ENCODE peak calls at places on chromosomes 5 and 9, in nine cellular contexts. One of them, this sample, is unnamed.

GRCh38 chr5:164392531-164392930 is 887.1 kb downstream of the MAT2B start:
- DNase-seq in upper lobe of right lung: no peak
- DNase-seq in A549: no peak
- DNase-seq in adipocyte: no peak
- DNase-seq in spleen: no peak
- DNase-seq in left ventricle myocardium inferior: no peak
- DNase-seq in prostate gland: no peak
- DNase-seq in PC-3: no peak
- DNase-seq in mesenchymal stem cell: no peak
- DNase-seq in this sample: no peak

GRCh38 chr9:128862401-128862851 is 19.3 kb downstream of the KYAT1 start:
- DNase-seq in upper lobe of right lung: peak; percentile 77
- DNase-seq in adipocyte: no peak
- DNase-seq in left ventricle myocardium inferior: peak; percentile 28
- DNase-seq in prostate gland: peak; percentile 69
- DNase-seq in mesenchymal stem cell: no peak
- DNase-seq in PC-3: no peak
- DNase-seq in A549: no peak
- DNase-seq in spleen: peak; percentile 31
- DNase-seq in this sample: no peak

GRCh38 chr5:127416896-127417295 is 100.5 kb upstream of the PRRC1 start:
- DNase-seq in A549: no peak
- DNase-seq in spleen: peak; percentile 49
- DNase-seq in upper lobe of right lung: no peak
- DNase-seq in prostate gland: no peak
- DNase-seq in left ventricle myocardium inferior: no peak
- DNase-seq in mesenchymal stem cell: no peak
- DNase-seq in PC-3: no peak
- DNase-seq in adipocyte: no peak
- DNase-seq in this sample: no peak

GRCh38 chr5:23139338-23140171 is 286.4 kb upstream of the CDH12 start:
- DNase-seq in prostate gland: no peak
- DNase-seq in spleen: no peak
- DNase-seq in adipocyte: peak; percentile 14
- DNase-seq in upper lobe of right lung: no peak
- DNase-seq in left ventricle myocardium inferior: no peak
- DNase-seq in PC-3: peak; percentile 56
- DNase-seq in mesenchymal stem cell: peak; percentile 35
- DNase-seq in A549: no peak
- DNase-seq in this sample: no peak

GRCh38 chr9:135281661-135282000 is 194.2 kb downstream of the OLFM1 start:
- DNase-seq in PC-3: no peak
- DNase-seq in spleen: no peak
- DNase-seq in prostate gland: no peak
- DNase-seq in left ventricle myocardium inferior: no peak
- DNase-seq in upper lobe of right lung: no peak
- DNase-seq in A549: no peak
- DNase-seq in adipocyte: no peak
- DNase-seq in mesenchymal stem cell: no peak
- DNase-seq in this sample: no peak

GRCh38 chr9:117323390-117323789 is 91.5 kb downstream of the ASTN2 start:
- DNase-seq in PC-3: no peak
- DNase-seq in prostate gland: no peak
- DNase-seq in spleen: no peak
- DNase-seq in left ventricle myocardium inferior: no peak
- DNase-seq in mesenchymal stem cell: no peak
- DNase-seq in A549: no peak
- DNase-seq in upper lobe of right lung: no peak
- DNase-seq in adipocyte: no peak
- DNase-seq in this sample: no peak

GRCh38 chr5:167348286-167348926 is 943.0 kb upstream of the WWC1 start:
- DNase-seq in adipocyte: no peak
- DNase-seq in left ventricle myocardium inferior: no peak
- DNase-seq in prostate gland: no peak
- DNase-seq in mesenchymal stem cell: no peak
- DNase-seq in A549: no peak
- DNase-seq in spleen: no peak
- DNase-seq in upper lobe of right lung: no peak
- DNase-seq in PC-3: no peak
- DNase-seq in this sample: no peak

GRCh38 chr5:76535577-76535976 is 87.6 kb downstream of the F2RL2 start:
- DNase-seq in adipocyte: no peak
- DNase-seq in PC-3: no peak
- DNase-seq in upper lobe of right lung: no peak
- DNase-seq in left ventricle myocardium inferior: no peak
- DNase-seq in spleen: no peak
- DNase-seq in A549: no peak
- DNase-seq in mesenchymal stem cell: no peak
- DNase-seq in prostate gland: no peak
- DNase-seq in this sample: no peak

GRCh38 chr5:7779663-7780030 is 71.3 kb downstream of the CFAP90 start:
- DNase-seq in A549: no peak
- DNase-seq in adipocyte: no peak
- DNase-seq in left ventricle myocardium inferior: no peak
- DNase-seq in upper lobe of right lung: no peak
- DNase-seq in spleen: no peak
- DNase-seq in PC-3: no peak
- DNase-seq in prostate gland: no peak
- DNase-seq in mesenchymal stem cell: no peak
- DNase-seq in this sample: no peak

GRCh38 chr9:73011346-73011745 is 58.5 kb upstream of the ALDH1A1 start:
- DNase-seq in left ventricle myocardium inferior: no peak
- DNase-seq in upper lobe of right lung: no peak
- DNase-seq in spleen: no peak
- DNase-seq in A549: no peak
- DNase-seq in mesenchymal stem cell: no peak
- DNase-seq in prostate gland: no peak
- DNase-seq in PC-3: no peak
- DNase-seq in adipocyte: peak; percentile 90
- DNase-seq in this sample: no peak

GRCh38 chr9:124202447-124202971 is 55.2 kb upstream of the NEK6 start:
- DNase-seq in left ventricle myocardium inferior: peak; percentile 51
- DNase-seq in upper lobe of right lung: peak; percentile 84
- DNase-seq in mesenchymal stem cell: peak; percentile 57
- DNase-seq in PC-3: no peak
- DNase-seq in adipocyte: no peak
- DNase-seq in spleen: peak; percentile 91
- DNase-seq in prostate gland: no peak
- DNase-seq in A549: no peak
- DNase-seq in this sample: peak; percentile 4

GRCh38 chr5:100600289-100600994 is 65.3 kb downstream of the FAM174A start:
- DNase-seq in adipocyte: no peak
- DNase-seq in spleen: no peak
- DNase-seq in A549: no peak
- DNase-seq in left ventricle myocardium inferior: no peak
- DNase-seq in mesenchymal stem cell: no peak
- DNase-seq in upper lobe of right lung: no peak
- DNase-seq in PC-3: no peak
- DNase-seq in prostate gland: no peak
- DNase-seq in this sample: no peak

GRCh38 chr5:150138551-150139265 is 16.9 kb downstream of the PDGFRB start:
- DNase-seq in A549: no peak
- DNase-seq in prostate gland: peak; percentile 30
- DNase-seq in upper lobe of right lung: no peak
- DNase-seq in adipocyte: peak; percentile 97
- DNase-seq in left ventricle myocardium inferior: peak; percentile 56
- DNase-seq in spleen: no peak
- DNase-seq in mesenchymal stem cell: peak; percentile 95
- DNase-seq in PC-3: no peak
- DNase-seq in this sample: no peak

DNA sequence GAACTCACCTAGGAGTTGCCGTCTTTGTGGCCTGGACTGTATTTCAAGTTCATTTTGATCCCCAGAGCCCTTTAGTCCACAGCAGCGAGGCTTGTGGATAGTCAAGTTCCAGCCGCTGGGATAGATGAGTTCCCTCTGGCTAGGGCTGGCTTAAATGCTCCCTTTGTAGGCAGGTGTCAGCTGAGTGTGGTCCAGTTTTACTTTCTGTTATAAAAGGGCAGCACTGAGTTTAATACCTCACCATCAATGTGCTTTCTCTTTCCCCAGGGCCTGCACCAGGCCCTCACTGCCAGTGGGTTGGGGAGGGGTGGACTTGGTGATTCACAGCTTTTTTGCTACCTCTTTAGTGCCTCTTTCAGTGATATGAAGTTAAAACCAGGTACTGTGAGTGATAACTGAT is 188.2 kb downstream of the SLCO4C1 start:
- DNase-seq in mesenchymal stem cell: no peak
- DNase-seq in adipocyte: no peak
- DNase-seq in PC-3: no peak
- DNase-seq in upper lobe of right lung: no peak
- DNase-seq in prostate gland: no peak
- DNase-seq in left ventricle myocardium inferior: no peak
- DNase-seq in spleen: no peak
- DNase-seq in A549: no peak
- DNase-seq in this sample: no peak
- H3K4me1 ChIP-seq in mesenchymal stem cell: no peaks in the 10 kb centered on the region
- H3K4me1 ChIP-seq in adipocyte: no peaks in the 10 kb centered on the region
- H3K4me1 ChIP-seq in PC-3: no peaks in the 10 kb centered on the region
- H3K4me1 ChIP-seq in upper lobe of right lung: no peaks in the 10 kb centered on the region
- H3K4me1 ChIP-seq in prostate gland: no peaks in the 10 kb centered on the region
- H3K4me1 ChIP-seq in left ventricle myocardium inferior: no peaks in the 10 kb centered on the region
- H3K4me1 ChIP-seq in spleen: no peaks in the 10 kb centered on the region
- H3K4me1 ChIP-seq in A549: no peaks in the 10 kb centered on the region
- H3K4me1 ChIP-seq in this sample: no peaks in the 10 kb centered on the region

GRCh38 chr5:966345-966710 is 42.3 kb upstream of the NKD2 start:
- DNase-seq in mesenchymal stem cell: no peak
- DNase-seq in prostate gland: no peak
- DNase-seq in left ventricle myocardium inferior: no peak
- DNase-seq in adipocyte: no peak
- DNase-seq in A549: no peak
- DNase-seq in upper lobe of right lung: no peak
- DNase-seq in PC-3: no peak
- DNase-seq in spleen: no peak
- DNase-seq in this sample: no peak

GRCh38 chr5:965604-966344 is 42.8 kb upstream of the NKD2 start:
- DNase-seq in spleen: peak; percentile 67
- DNase-seq in left ventricle myocardium inferior: no peak
- DNase-seq in upper lobe of right lung: peak; percentile 58
- DNase-seq in PC-3: no peak
- DNase-seq in mesenchymal stem cell: no peak
- DNase-seq in adipocyte: no peak
- DNase-seq in A549: no peak
- DNase-seq in prostate gland: no peak
- DNase-seq in this sample: no peak

GRCh38 chr5:968953-969352 is 39.6 kb upstream of the NKD2 start:
- DNase-seq in adipocyte: no peak
- DNase-seq in left ventricle myocardium inferior: no peak
- DNase-seq in upper lobe of right lung: no peak
- DNase-seq in prostate gland: no peak
- DNase-seq in A549: no peak
- DNase-seq in spleen: no peak
- DNase-seq in PC-3: no peak
- DNase-seq in mesenchymal stem cell: no peak
- DNase-seq in this sample: no peak

GRCh38 chr5:966941-967340 is 41.7 kb upstream of the NKD2 start:
- DNase-seq in left ventricle myocardium inferior: no peak
- DNase-seq in A549: no peak
- DNase-seq in PC-3: no peak
- DNase-seq in mesenchymal stem cell: no peak
- DNase-seq in prostate gland: no peak
- DNase-seq in upper lobe of right lung: no peak
- DNase-seq in spleen: no peak
- DNase-seq in adipocyte: no peak
- DNase-seq in this sample: no peak

GRCh38 chr5:969421-969839 is 39.2 kb upstream of the NKD2 start:
- DNase-seq in upper lobe of right lung: peak; percentile 49
- DNase-seq in PC-3: no peak
- DNase-seq in adipocyte: peak; percentile 30
- DNase-seq in left ventricle myocardium inferior: no peak
- DNase-seq in A549: no peak
- DNase-seq in prostate gland: no peak
- DNase-seq in spleen: peak; percentile 39
- DNase-seq in mesenchymal stem cell: no peak
- DNase-seq in this sample: no peak
- H3K4me1 ChIP-seq in upper lobe of right lung: no peaks in the 10 kb centered on the region
- H3K4me1 ChIP-seq in PC-3: no peaks in the 10 kb centered on the region
- H3K4me1 ChIP-seq in adipocyte: peaks cover 19% of the 10 kb centered on the region
- H3K4me1 ChIP-seq in left ventricle myocardium inferior: peaks cover 6% of the 10 kb centered on the region
- H3K4me1 ChIP-seq in A549: no peaks in the 10 kb centered on the region
- H3K4me1 ChIP-seq in prostate gland: no peaks in the 10 kb centered on the region
- H3K4me1 ChIP-seq in spleen: no peaks in the 10 kb centered on the region
- H3K4me1 ChIP-seq in mesenchymal stem cell: no peaks in the 10 kb centered on the region
- H3K4me1 ChIP-seq in this sample: peaks cover 2% of the 10 kb centered on the region

GRCh38 chr5:3277590-3278196 is 317.9 kb upstream of the IRX1 start:
- DNase-seq in spleen: no peak
- DNase-seq in PC-3: no peak
- DNase-seq in mesenchymal stem cell: no peak
- DNase-seq in left ventricle myocardium inferior: no peak
- DNase-seq in adipocyte: no peak
- DNase-seq in prostate gland: no peak
- DNase-seq in upper lobe of right lung: no peak
- DNase-seq in A549: no peak
- DNase-seq in this sample: no peak
- H3K4me1 ChIP-seq in spleen: no peaks in the 10 kb centered on the region
- H3K4me1 ChIP-seq in PC-3: no peaks in the 10 kb centered on the region
- H3K4me1 ChIP-seq in mesenchymal stem cell: no peaks in the 10 kb centered on the region
- H3K4me1 ChIP-seq in left ventricle myocardium inferior: no peaks in the 10 kb centered on the region
- H3K4me1 ChIP-seq in adipocyte: no peaks in the 10 kb centered on the region
- H3K4me1 ChIP-seq in prostate gland: no peaks in the 10 kb centered on the region
- H3K4me1 ChIP-seq in upper lobe of right lung: no peaks in the 10 kb centered on the region
- H3K4me1 ChIP-seq in A549: no peaks in the 10 kb centered on the region
- H3K4me1 ChIP-seq in this sample: no peaks in the 10 kb centered on the region

DNA sequence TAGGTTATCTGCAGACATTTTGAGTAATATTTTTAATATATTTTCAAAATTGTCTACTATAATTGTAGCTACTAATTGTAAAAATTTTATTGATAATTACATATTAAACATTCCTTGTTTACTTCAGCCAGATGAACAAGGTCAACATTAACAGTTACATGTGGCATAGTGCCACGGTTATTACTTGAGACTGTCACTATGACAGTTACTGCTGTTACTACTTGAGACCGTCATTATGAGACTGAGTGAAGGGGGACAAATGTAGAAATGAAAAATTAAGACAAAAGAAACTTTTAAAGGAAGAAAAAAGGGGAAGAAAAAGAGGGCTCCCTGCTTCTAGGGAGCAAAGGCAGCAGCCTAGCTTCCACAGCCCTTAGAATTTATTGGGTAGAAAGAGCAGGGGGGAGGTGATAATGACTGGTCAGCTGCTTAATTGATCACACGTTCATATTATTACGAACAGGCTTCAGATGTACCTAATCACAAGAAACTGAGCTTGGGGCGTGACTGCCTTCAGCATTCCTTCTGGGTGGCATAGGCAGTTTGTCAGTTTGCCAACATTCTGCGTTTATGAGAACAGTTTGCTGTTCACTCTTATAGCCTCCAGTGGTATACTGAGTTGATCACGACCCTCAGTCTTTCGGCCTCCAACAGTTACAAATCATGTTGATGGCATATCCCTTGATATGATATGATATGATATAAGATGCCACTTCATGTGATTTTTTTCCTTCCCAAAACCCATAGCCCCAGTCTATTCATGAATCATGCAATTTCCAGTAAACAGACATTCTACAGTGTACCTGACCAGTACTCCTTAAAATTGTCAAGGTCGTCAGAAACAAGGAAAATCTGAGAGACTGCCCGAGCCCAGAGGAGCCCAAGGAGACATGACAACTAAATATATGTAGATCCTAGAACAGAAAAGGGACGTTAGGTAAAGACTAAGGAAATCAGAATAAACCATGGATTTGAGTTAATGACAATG is 13.1 kb downstream of the MARCHF6 start:
- DNase-seq in mesenchymal stem cell: peak; percentile 27
- DNase-seq in A549: no peak
- DNase-seq in left ventricle myocardium inferior: no peak
- DNase-seq in spleen: no peak
- DNase-seq in adipocyte: peak; percentile 87
- DNase-seq in upper lobe of right lung: no peak
- DNase-seq in prostate gland: peak; percentile 67
- DNase-seq in PC-3: peak; percentile 92
- DNase-seq in this sample: no peak
- H3K4me1 ChIP-seq in mesenchymal stem cell: no peaks in the 10 kb centered on the region
- H3K4me1 ChIP-seq in A549: peaks cover 24% of the 10 kb centered on the region
- H3K4me1 ChIP-seq in left ventricle myocardium inferior: peaks cover 98% of the 10 kb centered on the region
- H3K4me1 ChIP-seq in spleen: peaks cover 69% of the 10 kb centered on the region
- H3K4me1 ChIP-seq in adipocyte: peaks cover 28% of the 10 kb centered on the region
- H3K4me1 ChIP-seq in upper lobe of right lung: peaks cover 13% of the 10 kb centered on the region
- H3K4me1 ChIP-seq in prostate gland: no peaks in the 10 kb centered on the region
- H3K4me1 ChIP-seq in PC-3: peaks cover 13% of the 10 kb centered on the region
- H3K4me1 ChIP-seq in this sample: peaks cover 8% of the 10 kb centered on the region

This sample was measured in effector memory CD4-positive, alpha-beta T cell.